ENCODE peak calls at places on chromosomes 13 and 19, in five cellular contexts. H, K, F, I and Y are unnamed samples.

GRCh38 chr19:46660008-46660517 is 919 bp downstream of the DACT3 start:
- DNase-seq in H (peak), K (no peak), F (no peak), I (no peak), Y (peak)

GRCh38 chr13:70366720-70367119 is 258.5 kb upstream of the KLHL1 start:
- DNase-seq in H (no peak), K (no peak), F (no peak), I (no peak), Y (no peak)

GRCh38 chr13:22175211-22175610 is 504.3 kb downstream of the FGF9 start:
- DNase-seq in H (no peak), K (no peak), F (no peak), I (no peak), Y (no peak)

GRCh38 chr13:50892162-50892944 is 17.2 kb upstream of the RNASEH2B start:
- DNase-seq in H (no peak), K (no peak), F (no peak), I (no peak), Y (peak)

GRCh38 chr13:36157475-36157874 is 26.3 kb upstream of the DCLK1 start:
- DNase-seq in H (no peak), K (no peak), F (no peak), I (no peak), Y (no peak)

GRCh38 chr19:16764793-16765433 is 45.3 kb downstream of the NWD1 start:
- DNase-seq in H (no peak), K (no peak), F (no peak), I (no peak), Y (no peak)

GRCh38 chr13:110070511-110071120 is 236.3 kb downstream of the COL4A1 start:
- DNase-seq in H (no peak), K (no peak), F (no peak), I (peak), Y (no peak)

GRCh38 chr19:37950471-37951175 is 43.6 kb downstream of the SIPA1L3 start:
- DNase-seq in H (no peak), K (no peak), F (no peak), I (no peak), Y (no peak)

GRCh38 chr19:34067861-34068271 is 104.4 kb upstream of the LSM14A start:
- DNase-seq in H (no peak), K (no peak), F (no peak), I (no peak), Y (no peak)

GRCh38 chr19:6925801-6926751 is 38.7 kb downstream of the ADGRE1 start:
- DNase-seq in H (no peak), K (no peak), F (peak), I (no peak), Y (no peak)

GRCh38 chr19:48859711-48860572 is 8.5 kb downstream of the PLEKHA4 start:
- DNase-seq in H (no peak), K (no peak), F (peak), I (no peak), Y (no peak)

GRCh38 chr19:5046339-5047039 is 77.6 kb downstream of the KDM4B start:
- DNase-seq in H (no peak), K (peak), F (no peak), I (no peak), Y (no peak)

GRCh38 chr13:75050419-75051066 is 431.4 kb downstream of the TBC1D4 start:
- DNase-seq in H (no peak), K (no peak), F (no peak), I (no peak), Y (no peak)

GRCh38 chr13:77749481-77749880 is 52.0 kb downstream of the SLAIN1 start:
- DNase-seq in H (no peak), K (no peak), F (peak), I (no peak), Y (no peak)